ENCODE peak calls at places on chromosomes 2 and 18, in five cellular contexts. X is IMR-90, A is right lobe of liver, J is HepG2, N is Peyer's patch. B is an unnamed sample.
A peak's percentile ranks its signal among the peaks of the same experiment; 100 is the strongest.

GRCh38 chr18:22626771-22627170 is 209.1 kb upstream of the CTAGE1 start:
- DNase-seq in J (no peak), A (no peak), X (no peak), N (no peak), B (no peak)

GRCh38 chr2:225465827-225466226 is 66.3 kb downstream of the NYAP2 start:
- DNase-seq in X (no peak), A (no peak), J (no peak), N (no peak), B (no peak)

GRCh38 chr2:135840601-135841000 is 3.6 kb upstream of the LCT start:
- DNase-seq in X (no peak), A (no peak), N (no peak), J (no peak), B (no peak)

GRCh38 chr2:172977330-172978052 is 98.2 kb upstream of the MAP3K20 start:
- DNase-seq in X (no peak), J (no peak), A (no peak), N (no peak), B (no peak)

GRCh38 chr2:169798397-169798717 is 314 bp upstream of the SSB start:
- DNase-seq in A (no peak), J (no peak), X (no peak), N (no peak), B (no peak)

GRCh38 chr2:132421198-132421780 is 4.7 kb downstream of the GPR39 start:
- DNase-seq in A (no peak), N (no peak), X (peak; percentile 30), J (no peak), B (no peak)

GRCh38 chr2:12844511-12844910 is 127.8 kb downstream of the TRIB2 start:
- DNase-seq in A (no peak), X (no peak), J (no peak), N (no peak), B (no peak)

GRCh38 chr18:27843783-27844415 is 333.0 kb downstream of the CDH2 start:
- DNase-seq in J (no peak), X (peak; percentile 36), A (no peak), N (no peak), B (no peak)

GRCh38 chr2:234502285-234502918 is 5.5 kb upstream of the ARL4C start:
- DNase-seq in A (no peak), X (peak; percentile 92), N (no peak), J (no peak), B (no peak)

GRCh38 chr18:5106730-5107129 is 90.3 kb downstream of the AKAIN1 start:
- DNase-seq in X (no peak), J (no peak), A (no peak), N (no peak), B (no peak)

GRCh38 chr2:17759805-17760204 is 5.9 kb downstream of the GEN1 start:
- DNase-seq in A (no peak), X (no peak), N (no peak), J (no peak), B (no peak)

GRCh38 chr2:174572556-174572955 is 25.0 kb downstream of the WIPF1 start:
- DNase-seq in X (no peak), J (no peak), A (no peak), N (no peak), B (no peak)

GRCh38 chr2:46706264-46706983 is 209.2 kb downstream of the MCFD2 start:
- DNase-seq in N (no peak), X (peak; percentile 42), J (no peak), A (no peak), B (no peak)

GRCh38 chr2:46813046-46813445 is 102.6 kb downstream of the MCFD2 start:
- DNase-seq in A (no peak), X (peak; percentile 46), J (no peak), N (no peak), B (no peak)

GRCh38 chr2:207239222-207239674 is 73.5 kb upstream of the KLF7 start:
- DNase-seq in X (peak; percentile 100), A (no peak), N (no peak), J (no peak), B (peak; percentile 76)

GRCh38 chr18:3153107-3153704 is 66.6 kb downstream of the MYOM1 start:
- DNase-seq in A (no peak), N (no peak), J (peak; percentile 88), X (no peak), B (no peak)

GRCh38 chr2:189937691-189938090 is 124.8 kb downstream of the MSTN start:
- DNase-seq in A (no peak), J (no peak), X (peak; percentile 12), N (no peak), B (no peak)

GRCh38 chr2:50004667-50005066 is 850.4 kb upstream of the FSHR start:
- DNase-seq in X (no peak), N (no peak), J (no peak), A (no peak), B (no peak)

GRCh38 chr18:54712315-54712714 is 116.0 kb upstream of the RAB27B start:
- DNase-seq in A (no peak), N (no peak), X (peak; percentile 87), J (no peak), B (no peak)

DNA sequence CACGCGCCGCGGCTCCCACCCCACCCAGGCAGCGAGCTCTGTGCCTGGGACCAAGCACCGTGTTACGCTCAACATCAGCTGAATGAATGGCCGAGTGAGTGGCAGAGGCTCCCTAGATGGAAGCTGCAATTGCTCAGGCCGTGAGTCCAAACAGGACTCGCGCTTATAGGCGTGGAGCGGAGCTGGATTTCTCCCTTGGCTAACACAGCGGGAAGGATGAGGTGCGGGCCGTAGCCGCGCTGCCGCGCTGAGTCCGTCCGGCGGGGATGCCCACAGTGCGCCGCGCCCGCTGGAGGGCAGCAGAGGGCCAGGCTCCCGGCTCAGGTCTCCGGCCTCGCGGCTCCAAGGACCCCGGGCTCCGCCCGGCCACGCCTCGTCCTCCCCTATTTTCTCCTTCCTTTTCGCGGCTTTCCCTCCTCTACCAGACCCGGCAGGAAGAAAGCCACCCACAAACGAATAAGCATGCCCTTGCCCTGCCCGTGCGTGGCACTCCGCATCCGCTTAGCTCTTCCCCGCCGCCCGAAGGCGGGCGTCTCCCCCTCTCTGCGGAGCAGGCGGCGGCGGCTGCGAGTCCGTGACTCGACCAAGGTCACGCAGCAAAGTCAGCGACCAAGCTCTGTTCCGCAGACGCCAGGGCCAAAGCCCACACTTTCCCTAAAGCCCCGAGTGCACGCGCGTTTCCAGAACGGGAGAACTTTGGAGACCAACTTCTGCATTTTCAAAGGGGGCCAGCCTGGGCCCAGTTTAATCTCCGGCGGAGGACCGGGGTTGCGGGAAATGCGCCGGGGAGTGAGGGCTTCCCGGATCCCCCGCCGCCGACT is 48.5 kb downstream of the KCNIP3 start:
- DNase-seq in A (peak; percentile 88), X (peak; percentile 73), J (peak; percentile 29), N (peak; percentile 42), B (peak; percentile 81)
- TF ChIP-seq POLR2A in A (no peak), X (no peak), J (no peak), N (no peak), B (no peak)

GRCh38 chr18:59881728-59882685 is 17.8 kb upstream of the PMAIP1 start:
- DNase-seq in N (no peak), X (peak; percentile 67), J (peak; percentile 64), A (no peak), B (no peak)

GRCh38 chr18:59876310-59876626 is 23.5 kb upstream of the PMAIP1 start:
- DNase-seq in X (no peak), N (no peak), A (no peak), J (no peak), B (no peak)

GRCh38 chr18:59874166-59874565 is 25.6 kb upstream of the PMAIP1 start:
- DNase-seq in N (no peak), A (no peak), X (peak; percentile 96), J (peak; percentile 13), B (no peak)

GRCh38 chr18:59877366-59877765 is 22.4 kb upstream of the PMAIP1 start:
- DNase-seq in N (no peak), A (no peak), X (no peak), J (no peak), B (no peak)

GRCh38 chr18:59878644-59879043 is 21.2 kb upstream of the PMAIP1 start:
- DNase-seq in A (no peak), N (no peak), X (peak; percentile 69), J (no peak), B (no peak)
- H3K4me1 ChIP-seq in A (peaks cover 13% of the 10 kb centered on the region), N (peaks cover 8% of the 10 kb centered on the region), X (peaks cover 12% of the 10 kb centered on the region), J (peaks cover 21% of the 10 kb centered on the region), B (peaks cover 12% of the 10 kb centered on the region)

DNA sequence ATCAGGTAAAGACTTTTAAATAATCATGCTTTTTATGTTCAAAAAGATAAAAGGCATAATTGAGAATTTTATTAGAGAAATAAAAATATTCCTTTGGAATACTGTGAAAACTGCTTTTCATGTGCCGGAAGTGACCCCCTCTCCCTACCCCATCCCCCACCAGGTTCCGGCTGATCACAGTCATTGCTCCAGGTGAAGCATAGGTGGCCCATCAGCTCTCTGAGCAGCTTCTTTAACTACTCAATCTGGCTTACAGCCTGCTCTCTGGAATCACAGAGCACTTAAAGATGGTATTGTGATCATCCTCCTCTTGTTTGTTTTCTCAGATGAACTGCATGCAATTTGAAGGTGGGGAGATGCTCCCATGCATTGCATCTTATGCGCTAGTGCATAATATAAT is 257.7 kb downstream of the EN1 start:
- DNase-seq in A (no peak), N (no peak), X (no peak), J (no peak), B (no peak)
- H3K27me3 ChIP-seq in A (no peaks in the 10 kb centered on the region), N (no peaks in the 10 kb centered on the region), X (no peaks in the 10 kb centered on the region), J (no peaks in the 10 kb centered on the region), B (no peaks in the 10 kb centered on the region)

DNA sequence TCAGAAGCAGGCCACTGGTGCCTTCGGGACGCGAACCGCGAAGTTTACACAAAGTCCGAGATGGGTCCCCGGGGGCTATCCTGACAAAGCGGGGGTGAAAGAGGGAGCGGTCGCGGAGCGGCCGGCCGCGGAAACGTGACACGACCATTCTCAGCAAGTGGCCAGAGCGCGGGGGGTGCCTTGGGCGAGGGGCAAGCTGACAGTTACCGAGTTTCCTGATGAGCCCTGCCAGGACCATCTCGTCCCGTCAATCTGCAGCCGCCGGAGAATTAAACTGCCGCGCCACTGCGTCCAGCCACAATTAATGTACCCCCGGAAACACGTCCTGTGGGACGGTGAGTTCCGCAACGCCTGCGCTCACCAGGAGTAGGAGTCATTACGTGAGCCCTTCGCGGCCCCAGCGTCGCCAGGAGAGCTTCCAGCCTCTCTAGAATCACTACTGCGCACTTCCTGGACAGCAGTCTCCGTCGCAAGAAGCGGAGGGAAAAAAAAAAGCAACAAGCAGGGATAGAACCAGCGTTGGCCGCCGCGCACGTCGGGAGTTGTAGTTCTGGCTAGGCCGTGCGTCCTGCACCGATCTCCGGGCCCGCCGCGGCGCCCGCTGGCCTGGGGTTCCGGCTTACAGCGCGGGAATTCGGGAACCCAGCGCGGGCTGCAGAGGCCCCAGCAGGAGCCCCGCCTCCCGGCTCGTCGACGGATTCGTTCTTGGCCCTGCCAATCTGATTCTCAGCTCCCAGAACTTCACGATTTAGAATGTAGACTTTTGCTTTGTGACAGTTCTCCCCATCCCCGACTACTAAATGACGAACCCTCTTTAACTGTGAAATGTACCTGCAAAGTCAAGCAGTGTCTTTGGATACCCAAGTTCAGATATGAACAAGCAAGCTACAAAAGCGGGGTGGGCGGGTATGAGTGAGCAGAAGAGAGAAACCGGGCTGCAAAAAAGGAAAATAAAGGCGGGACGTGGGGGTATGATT is at the start of gene RTTN:
- DNase-seq in A (peak; percentile 95), J (peak; percentile 87), N (peak; percentile 88), X (peak; percentile 94), B (peak; percentile 95)
- TF ChIP-seq POLR2A in A (peak; percentile 30), J (peak; percentile 48), N (no peak), X (no peak), B (peak; percentile 50)

GRCh38 chr18:62590799-62591640 is 68.2 kb downstream of the ZCCHC2 start:
- DNase-seq in X (no peak), J (no peak), A (no peak), N (no peak), B (no peak)
- H3K4me1 ChIP-seq in X (no peaks in the 10 kb centered on the region), J (peaks cover 7% of the 10 kb centered on the region), A (peaks cover 1% of the 10 kb centered on the region), N (no peaks in the 10 kb centered on the region), B (peaks cover 6% of the 10 kb centered on the region)